ENCODE peak calls at places on chromosome 3, in four cellular contexts. D, S, P and Y are unnamed samples.

GRCh38 chr3:3027976-3028567 is 82.1 kb downstream of the IL5RA start:
- DNase-seq in D (no peak), S (no peak), P (peak; percentile 28), Y (no peak)

GRCh38 chr3:10702961-10703740 is 112.9 kb upstream of the SLC6A11 start:
- DNase-seq in D (no peak), S (peak; percentile 11), P (no peak), Y (no peak)

GRCh38 chr3:190038050-190038631 is 82.6 kb downstream of the P3H2 start:
- DNase-seq in D (peak; percentile 32), S (peak; percentile 94), P (no peak), Y (no peak)

GRCh38 chr3:48129921-48130320 is 58.3 kb downstream of the CDC25A start:
- DNase-seq in D (no peak), S (no peak), P (no peak), Y (no peak)

GRCh38 chr3:55006277-55006676 is 78.4 kb upstream of the LRTM1 start:
- DNase-seq in D (no peak), S (no peak), P (no peak), Y (no peak)

GRCh38 chr3:31696009-31696297 is 163.2 kb downstream of the STT3B start:
- DNase-seq in D (no peak), S (no peak), P (no peak), Y (no peak)

GRCh38 chr3:194257916-194258668 is 93.0 kb downstream of the CPN2 start:
- DNase-seq in D (no peak), S (no peak), P (no peak), Y (no peak)

GRCh38 chr3:42505849-42506410 is 3.5 kb downstream of the VIPR1 start:
- DNase-seq in D (no peak), S (no peak), P (no peak), Y (no peak)

GRCh38 chr3:101780661-101781060 is 1.6 kb downstream of the NXPE3 start:
- DNase-seq in D (peak; percentile 41), S (peak; percentile 74), P (no peak), Y (no peak)

GRCh38 chr3:39332525-39332924 is 3.0 kb downstream of the CCR8 start:
- DNase-seq in D (no peak), S (no peak), P (no peak), Y (no peak)

GRCh38 chr3:7075120-7075519 is 214.2 kb downstream of the GRM7 start:
- DNase-seq in D (no peak), S (no peak), P (peak; percentile 9), Y (no peak)

GRCh38 chr3:172629470-172629869 is 81.4 kb downstream of the NCEH1 start:
- DNase-seq in D (no peak), S (no peak), P (no peak), Y (no peak)

GRCh38 chr3:122973893-122974615 is 53.5 kb downstream of the SEMA5B start:
- DNase-seq in D (no peak), S (no peak), P (no peak), Y (no peak)

GRCh38 chr3:175983369-175983768 is 1124.2 kb downstream of the NAALADL2 start:
- DNase-seq in D (no peak), S (no peak), P (no peak), Y (no peak)

GRCh38 chr3:182118081-182118480 is 406.4 kb downstream of the SOX2 start:
- DNase-seq in D (peak; percentile 79), S (peak; percentile 75), P (no peak), Y (no peak)

GRCh38 chr3:9617736-9618135 is 31.6 kb upstream of the MTMR14 start:
- DNase-seq in D (no peak), S (no peak), P (no peak), Y (no peak)

GRCh38 chr3:53244281-53244680 is 11.5 kb downstream of the TKT start:
- DNase-seq in D (no peak), S (no peak), P (no peak), Y (no peak)

GRCh38 chr3:104257486-104257885 is 1109.2 kb upstream of the ALCAM start:
- DNase-seq in D (no peak), S (no peak), P (no peak), Y (no peak)

GRCh38 chr3:123104550-123104949 is 37.7 kb downstream of the PDIA5 start:
- DNase-seq in D (no peak), S (peak; percentile 70), P (no peak), Y (peak; percentile 41)

GRCh38 chr3:122956685-122957455 is 70.7 kb downstream of the SEMA5B start:
- DNase-seq in D (no peak), S (no peak), P (no peak), Y (no peak)

GRCh38 chr3:181888234-181888633 is 176.5 kb downstream of the SOX2 start:
- DNase-seq in D (no peak), S (peak; percentile 78), P (no peak), Y (no peak)

GRCh38 chr3:187698499-187699399 is 3.6 kb downstream of the RTP2 start:
- DNase-seq in D (no peak), S (no peak), P (no peak), Y (no peak)

GRCh38 chr3:11582123-11582968 is 61.4 kb downstream of the VGLL4 start:
- DNase-seq in D (no peak), S (peak; percentile 39), P (no peak), Y (peak; percentile 80)

GRCh38 chr3:99851955-99852354 is 34.3 kb downstream of the CMSS1 start:
- DNase-seq in D (no peak), S (no peak), P (no peak), Y (no peak)

GRCh38 chr3:118347781-118348557 is 686.7 kb downstream of the IGSF11 start:
- DNase-seq in D (no peak), S (no peak), P (no peak), Y (no peak)

GRCh38 chr3:134869153-134869726 is 74.2 kb downstream of the EPHB1 start:
- DNase-seq in D (no peak), S (peak; percentile 13), P (no peak), Y (no peak)

DNA sequence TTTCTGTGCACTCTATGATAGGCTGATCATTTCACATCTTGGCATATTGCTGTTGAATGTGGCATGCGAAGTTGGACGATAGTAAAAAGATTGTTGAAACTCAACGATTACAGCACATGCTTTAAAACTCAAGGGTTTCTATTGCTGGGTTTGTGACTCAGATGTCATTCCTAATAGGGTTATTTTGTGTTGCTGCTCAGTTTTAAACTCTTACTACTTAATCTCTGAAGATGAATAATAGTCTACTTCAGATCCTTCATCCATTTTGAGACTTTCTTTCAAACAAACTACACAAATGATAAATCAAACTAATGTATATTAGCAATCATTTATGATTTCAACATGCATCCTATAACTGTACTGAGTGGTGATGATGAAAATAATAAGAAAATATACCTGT is 71.3 kb upstream of the MBNL1 start:
- DNase-seq in D (no peak), S (no peak), P (peak; percentile 56), Y (no peak)
- H3K4me3 ChIP-seq in D (no peak overlapping the region), S (no peak overlapping the region), P (peak overlapping the region; percentile 47), Y (no peak overlapping the region)

DNA sequence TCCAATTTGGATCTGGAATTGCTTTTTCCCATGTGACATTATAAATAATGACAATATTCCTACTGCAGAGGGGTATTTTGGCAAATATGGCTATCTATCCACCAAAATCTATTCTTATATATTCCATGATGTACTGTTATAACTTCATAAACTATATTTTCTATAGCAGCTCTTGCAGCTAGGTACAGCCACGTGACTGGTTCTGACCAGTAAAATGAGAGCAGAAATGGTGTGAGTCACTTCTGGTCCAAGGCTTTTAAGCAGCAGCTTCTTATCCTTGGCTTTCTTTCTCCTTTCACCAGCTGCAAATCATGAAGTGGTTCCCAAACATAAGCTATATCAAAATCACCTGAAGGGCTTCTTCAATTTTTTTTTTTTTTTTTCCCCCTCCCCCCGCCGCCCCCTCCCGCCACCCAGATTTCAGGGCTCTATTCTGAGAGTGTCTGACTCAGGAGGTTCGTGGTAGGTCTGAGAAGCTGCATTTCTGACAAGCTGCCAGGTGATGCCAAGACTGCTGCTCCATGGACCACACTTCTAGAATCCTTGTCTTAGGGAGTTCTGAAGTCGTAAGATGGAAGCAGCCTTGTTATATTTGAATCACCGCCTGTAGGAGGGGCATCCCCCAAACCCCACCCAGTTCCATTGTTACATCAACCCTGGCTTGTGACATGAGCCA is 357.5 kb downstream of the CHST2 start:
- DNase-seq in D (no peak), S (peak; percentile 14), P (no peak), Y (no peak)
- TF ChIP-seq CTCF in D (no peak), S (no peak), P (no peak), Y (no peak)

GRCh38 chr3:76099956-76100355 is 314.6 kb upstream of the ZNF717 start:
- DNase-seq in D (no peak), S (no peak), P (no peak), Y (no peak)

GRCh38 chr3:76097588-76097975 is 312.2 kb upstream of the ZNF717 start:
- DNase-seq in D (no peak), S (no peak), P (no peak), Y (no peak)

GRCh38 chr3:76096036-76096435 is 310.7 kb upstream of the ZNF717 start:
- DNase-seq in D (no peak), S (peak; percentile 1), P (no peak), Y (no peak)

DNA sequence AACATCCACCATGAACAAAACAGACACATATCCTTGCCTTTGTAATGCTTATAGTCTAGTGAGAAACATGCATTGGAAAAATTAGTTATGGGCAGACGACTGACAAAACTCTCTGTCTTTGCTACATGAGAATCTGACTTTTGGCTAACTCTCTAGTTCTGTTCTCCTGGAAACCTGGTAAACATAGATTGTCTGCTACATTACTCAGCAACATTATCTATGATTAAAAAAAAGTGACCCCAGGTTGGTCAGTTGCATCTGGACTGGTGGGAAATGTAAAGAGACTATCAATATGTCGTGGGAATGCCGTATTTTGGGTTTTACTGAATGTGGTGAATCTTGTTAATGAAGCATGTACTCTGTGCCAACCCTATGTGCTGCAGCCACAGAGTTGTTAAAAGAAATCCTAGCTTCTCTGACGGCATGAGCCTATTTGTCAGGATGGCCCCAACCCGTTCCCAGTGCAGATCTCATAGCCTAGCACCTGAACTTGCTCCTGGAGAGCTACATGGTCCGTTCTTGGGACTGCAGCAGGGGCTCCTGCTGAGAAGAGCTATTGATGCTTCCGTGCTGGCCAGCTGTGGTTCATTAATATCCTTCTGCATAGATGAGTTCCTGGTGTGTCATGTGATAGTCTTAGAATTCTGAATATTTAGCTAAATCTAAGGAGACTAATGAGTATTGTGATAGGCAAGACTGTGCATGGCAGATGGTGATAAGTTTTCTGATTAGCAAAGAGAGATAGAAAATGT is 311.7 kb upstream of the ZNF717 start:
- DNase-seq in D (no peak), S (no peak), P (no peak), Y (no peak)
- H3K4me3 ChIP-seq in D (no peak overlapping the region), S (no peak overlapping the region), P (no peak overlapping the region), Y (no peak overlapping the region)

GRCh38 chr3:64599651-64600050 is 88.1 kb downstream of the ADAMTS9 start:
- DNase-seq in D (no peak), S (no peak), P (no peak), Y (no peak)

GRCh38 chr3:64595253-64595694 is 92.5 kb downstream of the ADAMTS9 start:
- DNase-seq in D (peak; percentile 34), S (peak; percentile 72), P (no peak), Y (no peak)

GRCh38 chr3:64591606-64592005 is 96.2 kb downstream of the ADAMTS9 start:
- DNase-seq in D (no peak), S (no peak), P (no peak), Y (no peak)

GRCh38 chr3:64593350-64593749 is 94.5 kb downstream of the ADAMTS9 start:
- DNase-seq in D (no peak), S (no peak), P (no peak), Y (no peak)

DNA sequence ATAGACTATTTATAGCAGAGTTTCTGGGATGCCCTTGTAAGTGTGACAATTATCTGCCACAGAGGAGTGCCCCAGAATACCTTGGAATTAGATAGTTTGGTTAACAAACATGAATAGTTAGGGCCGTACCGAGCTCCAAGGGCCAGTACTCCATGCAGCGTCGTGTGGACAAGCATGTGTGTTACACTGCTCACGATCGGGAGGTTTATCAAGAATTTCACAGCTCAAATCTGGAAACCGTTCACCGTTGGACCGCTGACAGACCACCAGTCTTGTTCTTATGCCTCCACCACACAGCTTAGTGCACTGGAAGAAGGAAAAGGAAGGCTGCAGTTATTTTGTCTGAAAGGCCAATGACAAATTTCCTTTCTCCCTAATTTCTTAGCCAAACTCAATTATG is 93.7 kb downstream of the ADAMTS9 start:
- DNase-seq in D (no peak), S (no peak), P (no peak), Y (no peak)
- TF ChIP-seq CTCF in D (no peak), S (no peak), P (no peak), Y (no peak)